ENCODE peak calls at places on chromosomes 3 and 15, in eight cellular contexts. One of them, this sample, is unnamed.

GRCh38 chr15:99052205-99052604 is 44.6 kb upstream of the PGPEP1L start:
- DNase-seq in heart right ventricle: no peak
- DNase-seq in Panc1: no peak
- DNase-seq in sigmoid colon: no peak
- DNase-seq in progenitor cell of endocrine pancreas: no peak
- DNase-seq in NB4: peak
- DNase-seq in cardiac fibroblast: no peak
- DNase-seq in SK-N-SH: no peak
- DNase-seq in this sample: no peak

GRCh38 chr3:58628823-58629562 is 37.6 kb downstream of the FAM3D start:
- DNase-seq in heart right ventricle: peak
- DNase-seq in Panc1: no peak
- DNase-seq in sigmoid colon: no peak
- DNase-seq in progenitor cell of endocrine pancreas: no peak
- DNase-seq in NB4: no peak
- DNase-seq in cardiac fibroblast: peak
- DNase-seq in SK-N-SH: peak
- DNase-seq in this sample: no peak

GRCh38 chr15:85879334-85880163 is 84.8 kb upstream of the KLHL25 start:
- DNase-seq in heart right ventricle: no peak
- DNase-seq in Panc1: no peak
- DNase-seq in sigmoid colon: no peak
- DNase-seq in progenitor cell of endocrine pancreas: no peak
- DNase-seq in NB4: peak
- DNase-seq in cardiac fibroblast: peak
- DNase-seq in SK-N-SH: no peak
- DNase-seq in this sample: no peak

GRCh38 chr15:86040360-86041095 is 39.1 kb upstream of the AGBL1 start:
- DNase-seq in heart right ventricle: no peak
- DNase-seq in Panc1: no peak
- DNase-seq in sigmoid colon: no peak
- DNase-seq in progenitor cell of endocrine pancreas: no peak
- DNase-seq in NB4: no peak
- DNase-seq in cardiac fibroblast: no peak
- DNase-seq in SK-N-SH: no peak
- DNase-seq in this sample: no peak

GRCh38 chr15:32851619-32852416 is 134.0 kb downstream of the GREM1 start:
- DNase-seq in heart right ventricle: no peak
- DNase-seq in Panc1: no peak
- DNase-seq in sigmoid colon: no peak
- DNase-seq in progenitor cell of endocrine pancreas: no peak
- DNase-seq in NB4: no peak
- DNase-seq in cardiac fibroblast: peak
- DNase-seq in SK-N-SH: no peak
- DNase-seq in this sample: no peak

GRCh38 chr3:14228611-14229470 is 50.2 kb downstream of the LSM3 start:
- DNase-seq in heart right ventricle: no peak
- DNase-seq in Panc1: no peak
- DNase-seq in sigmoid colon: no peak
- DNase-seq in progenitor cell of endocrine pancreas: no peak
- DNase-seq in NB4: no peak
- DNase-seq in cardiac fibroblast: no peak
- DNase-seq in SK-N-SH: no peak
- DNase-seq in this sample: no peak

GRCh38 chr3:162376761-162377160 is 880.2 kb downstream of the OTOL1 start:
- DNase-seq in heart right ventricle: no peak
- DNase-seq in Panc1: no peak
- DNase-seq in sigmoid colon: no peak
- DNase-seq in progenitor cell of endocrine pancreas: no peak
- DNase-seq in NB4: no peak
- DNase-seq in cardiac fibroblast: peak
- DNase-seq in SK-N-SH: no peak
- DNase-seq in this sample: no peak

GRCh38 chr15:83284563-83285283 is at the start of gene BNC1:
- DNase-seq in heart right ventricle: no peak
- DNase-seq in Panc1: no peak
- DNase-seq in sigmoid colon: no peak
- DNase-seq in progenitor cell of endocrine pancreas: no peak
- DNase-seq in NB4: no peak
- DNase-seq in cardiac fibroblast: no peak
- DNase-seq in SK-N-SH: no peak
- DNase-seq in this sample: no peak

GRCh38 chr15:69253156-69253555 is 45.6 kb upstream of the PAQR5 start:
- DNase-seq in heart right ventricle: peak
- DNase-seq in Panc1: no peak
- DNase-seq in sigmoid colon: no peak
- DNase-seq in progenitor cell of endocrine pancreas: no peak
- DNase-seq in NB4: no peak
- DNase-seq in cardiac fibroblast: peak
- DNase-seq in SK-N-SH: peak
- DNase-seq in this sample: no peak

GRCh38 chr3:114627760-114628159 is 333.9 kb downstream of the TIGIT start:
- DNase-seq in heart right ventricle: peak
- DNase-seq in Panc1: no peak
- DNase-seq in sigmoid colon: peak
- DNase-seq in progenitor cell of endocrine pancreas: no peak
- DNase-seq in NB4: no peak
- DNase-seq in cardiac fibroblast: peak
- DNase-seq in SK-N-SH: no peak
- DNase-seq in this sample: no peak

GRCh38 chr3:40200754-40201316 is 108.7 kb upstream of the EIF1B start:
- DNase-seq in heart right ventricle: no peak
- DNase-seq in Panc1: no peak
- DNase-seq in sigmoid colon: no peak
- DNase-seq in progenitor cell of endocrine pancreas: no peak
- DNase-seq in NB4: no peak
- DNase-seq in cardiac fibroblast: no peak
- DNase-seq in SK-N-SH: no peak
- DNase-seq in this sample: no peak

GRCh38 chr3:3636815-3637214 is 162.4 kb upstream of the LRRN1 start:
- DNase-seq in heart right ventricle: no peak
- DNase-seq in Panc1: no peak
- DNase-seq in sigmoid colon: no peak
- DNase-seq in progenitor cell of endocrine pancreas: no peak
- DNase-seq in NB4: no peak
- DNase-seq in cardiac fibroblast: no peak
- DNase-seq in SK-N-SH: no peak
- DNase-seq in this sample: no peak

GRCh38 chr3:195596648-195597628 is 13.2 kb upstream of the APOD start:
- DNase-seq in heart right ventricle: peak
- DNase-seq in Panc1: no peak
- DNase-seq in sigmoid colon: peak
- DNase-seq in progenitor cell of endocrine pancreas: no peak
- DNase-seq in NB4: peak
- DNase-seq in cardiac fibroblast: no peak
- DNase-seq in SK-N-SH: no peak
- DNase-seq in this sample: no peak

GRCh38 chr15:84714816-84715215 is 1.1 kb downstream of the SEC11A start:
- DNase-seq in heart right ventricle: no peak
- DNase-seq in Panc1: no peak
- DNase-seq in sigmoid colon: no peak
- DNase-seq in progenitor cell of endocrine pancreas: no peak
- DNase-seq in NB4: peak
- DNase-seq in cardiac fibroblast: no peak
- DNase-seq in SK-N-SH: no peak
- DNase-seq in this sample: no peak

GRCh38 chr3:60182697-60183096 is 1068.6 kb downstream of the FHIT start:
- DNase-seq in heart right ventricle: no peak
- DNase-seq in Panc1: no peak
- DNase-seq in sigmoid colon: no peak
- DNase-seq in progenitor cell of endocrine pancreas: no peak
- DNase-seq in NB4: no peak
- DNase-seq in cardiac fibroblast: no peak
- DNase-seq in SK-N-SH: no peak
- DNase-seq in this sample: no peak

GRCh38 chr3:60185161-60185560 is 1066.1 kb downstream of the FHIT start:
- DNase-seq in heart right ventricle: no peak
- DNase-seq in Panc1: no peak
- DNase-seq in sigmoid colon: no peak
- DNase-seq in progenitor cell of endocrine pancreas: no peak
- DNase-seq in NB4: no peak
- DNase-seq in cardiac fibroblast: no peak
- DNase-seq in SK-N-SH: no peak
- DNase-seq in this sample: no peak

GRCh38 chr3:60189304-60189703 is 1061.9 kb downstream of the FHIT start:
- DNase-seq in heart right ventricle: no peak
- DNase-seq in Panc1: no peak
- DNase-seq in sigmoid colon: no peak
- DNase-seq in progenitor cell of endocrine pancreas: no peak
- DNase-seq in NB4: no peak
- DNase-seq in cardiac fibroblast: no peak
- DNase-seq in SK-N-SH: no peak
- DNase-seq in this sample: no peak

GRCh38 chr3:60188803-60189202 is 1062.4 kb downstream of the FHIT start:
- DNase-seq in heart right ventricle: no peak
- DNase-seq in Panc1: no peak
- DNase-seq in sigmoid colon: no peak
- DNase-seq in progenitor cell of endocrine pancreas: no peak
- DNase-seq in NB4: no peak
- DNase-seq in cardiac fibroblast: no peak
- DNase-seq in SK-N-SH: no peak
- DNase-seq in this sample: no peak

GRCh38 chr3:60186359-60186758 is 1064.9 kb downstream of the FHIT start:
- DNase-seq in heart right ventricle: no peak
- DNase-seq in Panc1: no peak
- DNase-seq in sigmoid colon: no peak
- DNase-seq in progenitor cell of endocrine pancreas: no peak
- DNase-seq in NB4: no peak
- DNase-seq in cardiac fibroblast: no peak
- DNase-seq in SK-N-SH: no peak
- DNase-seq in this sample: no peak
- TF ChIP-seq CTCF in heart right ventricle: no peak
- TF ChIP-seq CTCF in Panc1: no peak
- TF ChIP-seq CTCF in sigmoid colon: no peak
- TF ChIP-seq CTCF in progenitor cell of endocrine pancreas: no peak
- TF ChIP-seq CTCF in NB4: no peak
- TF ChIP-seq CTCF in cardiac fibroblast: no peak
- TF ChIP-seq CTCF in SK-N-SH: no peak
- TF ChIP-seq CTCF in this sample: no peak

DNA sequence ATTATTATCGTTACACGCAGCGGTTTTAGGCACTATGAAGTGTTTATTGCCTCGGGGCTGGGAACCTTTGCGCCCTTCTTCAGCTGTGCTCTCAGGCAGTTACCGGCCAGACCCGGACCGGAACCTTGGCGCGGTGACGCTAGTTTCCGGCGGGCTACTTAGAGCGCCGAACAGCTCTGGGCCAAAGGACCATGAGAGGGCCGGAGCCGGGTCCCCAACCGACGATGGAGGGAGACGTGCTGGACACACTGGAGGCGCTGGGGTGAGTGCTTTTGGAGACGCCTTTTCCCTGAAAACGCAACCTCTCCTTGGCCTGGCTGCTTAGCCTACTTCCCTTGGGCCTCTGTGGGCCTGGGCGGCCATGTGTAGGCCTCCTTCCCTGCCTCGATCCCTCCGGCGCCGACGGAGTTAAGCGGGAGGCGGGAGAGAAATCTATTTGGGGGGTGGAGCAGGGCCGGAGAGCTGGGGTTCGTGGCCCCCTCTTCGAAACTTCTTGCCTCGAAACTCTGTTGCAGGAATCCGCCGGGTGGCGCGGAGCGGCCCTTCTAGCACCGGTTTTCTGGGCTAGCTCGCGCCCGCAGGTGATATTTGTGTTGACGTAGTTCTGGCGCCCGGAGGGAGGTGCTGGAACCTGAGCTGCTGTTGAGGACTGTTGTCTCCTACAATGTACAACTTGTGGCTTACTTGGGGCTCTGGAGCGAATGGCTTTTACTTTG is at the start of gene FAM98B:
- DNase-seq in heart right ventricle: peak
- DNase-seq in Panc1: peak
- DNase-seq in sigmoid colon: peak
- DNase-seq in progenitor cell of endocrine pancreas: peak
- DNase-seq in NB4: peak
- DNase-seq in cardiac fibroblast: peak
- DNase-seq in SK-N-SH: peak
- DNase-seq in this sample: peak
- TF ChIP-seq CTCF in heart right ventricle: no peak
- TF ChIP-seq CTCF in Panc1: no peak
- TF ChIP-seq CTCF in sigmoid colon: peak
- TF ChIP-seq CTCF in progenitor cell of endocrine pancreas: peak
- TF ChIP-seq CTCF in NB4: no peak
- TF ChIP-seq CTCF in cardiac fibroblast: no peak
- TF ChIP-seq CTCF in SK-N-SH: no peak
- TF ChIP-seq CTCF in this sample: peak

DNA sequence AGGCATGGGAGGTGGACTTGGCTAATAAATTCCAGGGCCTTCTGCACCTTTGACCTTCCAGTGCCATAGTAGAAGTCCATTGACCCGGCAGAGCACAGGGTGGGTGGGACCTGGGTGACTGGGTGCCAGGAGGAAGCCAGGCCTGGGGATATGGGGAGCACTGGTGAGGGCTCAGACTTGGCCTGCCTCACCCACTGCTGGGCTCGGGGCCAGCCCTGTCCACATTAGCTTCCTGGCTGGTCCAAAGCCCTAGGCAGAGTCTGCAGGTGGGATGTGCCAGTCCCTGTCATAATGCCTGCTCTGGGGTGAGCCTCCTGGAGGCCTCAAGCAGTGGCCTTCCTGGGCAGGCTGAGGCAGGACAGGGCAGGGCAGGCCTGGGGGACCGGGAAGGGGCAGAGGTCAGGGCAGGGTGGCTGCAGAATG is 38.1 kb upstream of the CHRNB4 start:
- DNase-seq in heart right ventricle: no peak
- DNase-seq in Panc1: no peak
- DNase-seq in sigmoid colon: no peak
- DNase-seq in progenitor cell of endocrine pancreas: no peak
- DNase-seq in NB4: no peak
- DNase-seq in cardiac fibroblast: no peak
- DNase-seq in SK-N-SH: no peak
- DNase-seq in this sample: no peak
- TF ChIP-seq CTCF in heart right ventricle: no peak
- TF ChIP-seq CTCF in Panc1: no peak
- TF ChIP-seq CTCF in sigmoid colon: no peak
- TF ChIP-seq CTCF in progenitor cell of endocrine pancreas: no peak
- TF ChIP-seq CTCF in NB4: no peak
- TF ChIP-seq CTCF in cardiac fibroblast: no peak
- TF ChIP-seq CTCF in SK-N-SH: no peak
- TF ChIP-seq CTCF in this sample: no peak

GRCh38 chr3:112736386-112736785 is 95.4 kb upstream of the CCDC80 start:
- DNase-seq in heart right ventricle: no peak
- DNase-seq in Panc1: no peak
- DNase-seq in sigmoid colon: no peak
- DNase-seq in progenitor cell of endocrine pancreas: no peak
- DNase-seq in NB4: no peak
- DNase-seq in cardiac fibroblast: no peak
- DNase-seq in SK-N-SH: no peak
- DNase-seq in this sample: no peak

GRCh38 chr3:112736802-112737566 is 96.0 kb upstream of the CCDC80 start:
- DNase-seq in heart right ventricle: no peak
- DNase-seq in Panc1: no peak
- DNase-seq in sigmoid colon: no peak
- DNase-seq in progenitor cell of endocrine pancreas: no peak
- DNase-seq in NB4: no peak
- DNase-seq in cardiac fibroblast: no peak
- DNase-seq in SK-N-SH: no peak
- DNase-seq in this sample: no peak

GRCh38 chr3:112735927-112736326 is 95.0 kb upstream of the CCDC80 start:
- DNase-seq in heart right ventricle: no peak
- DNase-seq in Panc1: no peak
- DNase-seq in sigmoid colon: no peak
- DNase-seq in progenitor cell of endocrine pancreas: no peak
- DNase-seq in NB4: no peak
- DNase-seq in cardiac fibroblast: no peak
- DNase-seq in SK-N-SH: no peak
- DNase-seq in this sample: no peak

GRCh38 chr3:112734171-112734570 is 93.2 kb upstream of the CCDC80 start:
- DNase-seq in heart right ventricle: no peak
- DNase-seq in Panc1: no peak
- DNase-seq in sigmoid colon: no peak
- DNase-seq in progenitor cell of endocrine pancreas: no peak
- DNase-seq in NB4: no peak
- DNase-seq in cardiac fibroblast: peak
- DNase-seq in SK-N-SH: no peak
- DNase-seq in this sample: no peak

GRCh38 chr3:112734718-112735350 is 93.9 kb upstream of the CCDC80 start:
- DNase-seq in heart right ventricle: peak
- DNase-seq in Panc1: peak
- DNase-seq in sigmoid colon: peak
- DNase-seq in progenitor cell of endocrine pancreas: peak
- DNase-seq in NB4: peak
- DNase-seq in cardiac fibroblast: peak
- DNase-seq in SK-N-SH: peak
- DNase-seq in this sample: no peak
- TF ChIP-seq CTCF in heart right ventricle: peak
- TF ChIP-seq CTCF in Panc1: peak
- TF ChIP-seq CTCF in sigmoid colon: peak
- TF ChIP-seq CTCF in progenitor cell of endocrine pancreas: peak
- TF ChIP-seq CTCF in NB4: peak
- TF ChIP-seq CTCF in cardiac fibroblast: peak
- TF ChIP-seq CTCF in SK-N-SH: peak
- TF ChIP-seq CTCF in this sample: peak

This sample was measured in chondrocyte.